ENCODE peak calls at places on chromosomes 11 and 22, in six cellular contexts. E is tibial artery, Z is psoas muscle, U is neural progenitor cell, W is AG09319, Q is osteocyte. C is an unnamed sample.

GRCh38 chr22:45073064-45073463 is 63.3 kb upstream of the PHF21B start:
- DNase-seq in Q (no peak), W (no peak), U (no peak), Z (no peak), E (no peak), C (no peak)

GRCh38 chr11:59753650-59754493 is 1.3 kb upstream of the STX3 start:
- DNase-seq in W (peak), Q (peak), U (peak), Z (peak), E (peak), C (no peak)

GRCh38 chr22:50530280-50530856 is 556 bp upstream of the TYMP start:
- DNase-seq in W (no peak), E (peak), U (peak), Q (peak), Z (peak), C (no peak)

GRCh38 chr11:126061707-126062678 is 673 bp downstream of the CDON start:
- DNase-seq in E (peak), U (peak), W (no peak), Q (no peak), Z (peak), C (no peak)

GRCh38 chr22:46084943-46085830 is 65.1 kb upstream of the PPARA start:
- DNase-seq in W (peak), E (peak), Z (peak), U (no peak), Q (no peak), C (no peak)

GRCh38 chr22:19775496-19776325 is 15.1 kb downstream of the TBX1 start:
- DNase-seq in W (no peak), Z (peak), U (no peak), Q (no peak), E (no peak), C (no peak)

GRCh38 chr11:112320668-112321067 is 60.0 kb upstream of the PLET1 start:
- DNase-seq in Q (peak), W (no peak), E (peak), U (no peak), Z (peak), C (peak)

GRCh38 chr11:118883368-118884071 is at the start of gene CXCR5:
- DNase-seq in W (no peak), E (no peak), U (no peak), Z (peak), Q (no peak), C (no peak)

GRCh38 chr11:111718436-111719325 is 47.5 kb downstream of the PPP2R1B start:
- DNase-seq in U (peak), W (no peak), E (no peak), Q (no peak), Z (no peak), C (no peak)

GRCh38 chr22:49774499-49775151 is 53.0 kb downstream of the BRD1 start:
- DNase-seq in Q (no peak), Z (peak), W (no peak), U (no peak), E (no peak), C (no peak)

GRCh38 chr11:110156503-110156902 is 63.3 kb downstream of the ZC3H12C start:
- DNase-seq in U (no peak), Q (no peak), W (no peak), E (no peak), Z (no peak), C (no peak)

GRCh38 chr11:47317078-47317828 is 35.2 kb downstream of the MYBPC3 start:
- DNase-seq in Z (no peak), U (no peak), E (no peak), W (no peak), Q (no peak), C (no peak)

GRCh38 chr11:72238040-72238450 is 5.9 kb downstream of the PHOX2A start:
- DNase-seq in E (no peak), W (no peak), U (peak), Z (peak), Q (no peak), C (peak)

GRCh38 chr22:41094036-41094435 is 1.6 kb downstream of the EP300 start:
- DNase-seq in Z (no peak), E (no peak), Q (no peak), U (peak), W (no peak), C (no peak)

GRCh38 chr11:44016546-44017442 is 31.0 kb upstream of the ACCSL start:
- DNase-seq in E (peak), W (no peak), Z (no peak), Q (peak), U (no peak), C (no peak)

GRCh38 chr11:77512092-77512491 is 38.2 kb upstream of the PAK1 start:
- DNase-seq in W (no peak), E (no peak), Q (no peak), Z (no peak), U (no peak), C (no peak)

GRCh38 chr11:30917859-30918478 is 331.8 kb upstream of the MPPED2 start:
- DNase-seq in Z (no peak), Q (no peak), E (no peak), U (peak), W (no peak), C (no peak)

GRCh38 chr22:35230839-35231584 is 26.3 kb upstream of the HMGXB4 start:
- DNase-seq in W (no peak), Q (no peak), U (no peak), E (no peak), Z (no peak), C (no peak)

GRCh38 chr11:104841973-104842372 is 56.3 kb downstream of the CASP12 start:
- DNase-seq in W (no peak), Z (no peak), U (no peak), Q (no peak), E (no peak), C (no peak)

GRCh38 chr22:50444663-50445062 is 30.2 kb downstream of the SBF1 start:
- DNase-seq in Q (no peak), W (peak), E (no peak), Z (no peak), U (no peak), C (peak)

GRCh38 chr11:125429174-125429707 is 66.8 kb downstream of the FEZ1 start:
- DNase-seq in Z (peak), U (peak), Q (no peak), E (peak), W (no peak), C (no peak)

GRCh38 chr11:88281317-88281712 is 56.2 kb downstream of the CTSC start:
- DNase-seq in E (no peak), W (no peak), U (peak), Q (no peak), Z (no peak), C (no peak)

GRCh38 chr11:46429709-46430108 is 38.1 kb upstream of the CHRM4 start:
- DNase-seq in Q (no peak), U (no peak), Z (no peak), E (no peak), W (peak), C (no peak)

GRCh38 chr11:111361082-111361801 is 17.8 kb downstream of the POU2AF1 start:
- DNase-seq in Q (no peak), Z (no peak), U (no peak), W (no peak), E (no peak), C (no peak)

GRCh38 chr11:68146704-68147474 is 25.7 kb upstream of the CHKA start:
- DNase-seq in Z (no peak), Q (no peak), W (no peak), E (no peak), U (no peak), C (no peak)

GRCh38 chr11:78912778-78913177 is 338.1 kb upstream of the NARS2 start:
- DNase-seq in U (no peak), Q (no peak), E (no peak), Z (no peak), W (no peak), C (no peak)

GRCh38 chr11:369336-370018 is at the start of gene B4GALNT4:
- DNase-seq in Q (peak), W (no peak), U (peak), E (no peak), Z (peak), C (no peak)

GRCh38 chr11:73334244-73335203 is 26.4 kb downstream of the ARHGEF17 start:
- DNase-seq in Q (no peak), W (peak), E (peak), U (peak), Z (peak), C (peak)

GRCh38 chr11:86537541-86538222 is 134.7 kb downstream of the ME3 start:
- DNase-seq in W (no peak), U (peak), Z (no peak), E (no peak), Q (no peak), C (no peak)

DNA sequence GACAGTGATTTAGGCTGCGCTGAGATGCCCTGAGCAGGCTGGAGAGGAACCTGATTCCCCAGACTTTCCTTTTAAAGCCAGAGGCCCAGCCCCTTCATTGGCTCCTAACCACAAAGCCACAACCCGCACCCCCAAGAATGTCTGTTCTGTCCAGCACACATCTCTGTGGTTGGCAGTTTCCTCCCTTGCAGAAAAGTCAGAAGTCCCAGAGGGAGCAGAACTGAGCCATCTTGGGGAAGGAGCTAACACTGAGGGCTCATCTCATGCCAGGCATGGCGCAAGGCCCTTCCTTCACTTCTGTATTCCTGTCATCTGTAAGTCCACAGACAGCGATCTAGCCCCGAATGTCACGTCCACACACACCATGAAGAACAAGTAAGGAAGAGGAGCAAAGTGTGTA is 97.1 kb upstream of the SYT13 start:
- DNase-seq in W (no peak), Z (no peak), U (no peak), E (no peak), Q (no peak), C (no peak)
- TF ChIP-seq CTCF in W (no peak), Z (no peak), U (no peak), E (no peak), Q (no peak), C (no peak)

DNA sequence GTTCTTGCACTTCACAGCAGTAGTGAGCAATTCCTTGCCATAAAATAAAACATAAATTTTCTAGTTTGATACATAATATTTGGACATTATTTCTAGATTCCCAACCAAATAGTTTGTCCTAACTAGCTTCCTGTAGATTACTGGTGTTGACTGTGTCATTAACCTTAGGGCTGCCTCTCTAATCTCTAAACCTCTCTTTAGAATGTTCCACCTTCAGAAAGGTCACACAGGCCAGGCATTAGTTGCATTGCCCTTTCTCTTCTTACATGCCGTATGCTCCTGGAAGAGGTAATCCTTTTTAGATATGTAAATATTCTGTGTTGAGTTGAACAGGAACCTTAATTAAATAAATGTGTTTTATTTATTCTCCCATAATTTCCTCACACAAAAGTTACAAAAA is 904.9 kb upstream of the CNTN5 start:
- DNase-seq in W (no peak), Q (no peak), U (no peak), E (no peak), Z (no peak), C (no peak)
- TF ChIP-seq CTCF in W (no peak), Q (no peak), U (no peak), E (no peak), Z (no peak), C (no peak)

GRCh38 chr11:121426476-121427454 is 25.3 kb upstream of the SORL1 start:
- DNase-seq in Z (peak), W (no peak), Q (no peak), E (no peak), U (peak), C (no peak)
- TF ChIP-seq CTCF in Z (no peak), W (no peak), Q (no peak), E (no peak), U (no peak), C (peak)

GRCh38 chr11:29324328-29324727 is 692.5 kb downstream of the KCNA4 start:
- DNase-seq in W (no peak), U (no peak), E (no peak), Z (no peak), Q (no peak), C (no peak)

GRCh38 chr11:29326757-29327156 is 690.1 kb downstream of the KCNA4 start:
- DNase-seq in Z (no peak), U (no peak), E (no peak), W (no peak), Q (no peak), C (no peak)

GRCh38 chr11:29333993-29334780 is 682.6 kb downstream of the KCNA4 start:
- DNase-seq in U (peak), W (no peak), Q (no peak), E (no peak), Z (no peak), C (no peak)

GRCh38 chr11:29334781-29335140 is 682.1 kb downstream of the KCNA4 start:
- DNase-seq in E (no peak), Q (no peak), Z (no peak), U (no peak), W (no peak), C (no peak)

DNA sequence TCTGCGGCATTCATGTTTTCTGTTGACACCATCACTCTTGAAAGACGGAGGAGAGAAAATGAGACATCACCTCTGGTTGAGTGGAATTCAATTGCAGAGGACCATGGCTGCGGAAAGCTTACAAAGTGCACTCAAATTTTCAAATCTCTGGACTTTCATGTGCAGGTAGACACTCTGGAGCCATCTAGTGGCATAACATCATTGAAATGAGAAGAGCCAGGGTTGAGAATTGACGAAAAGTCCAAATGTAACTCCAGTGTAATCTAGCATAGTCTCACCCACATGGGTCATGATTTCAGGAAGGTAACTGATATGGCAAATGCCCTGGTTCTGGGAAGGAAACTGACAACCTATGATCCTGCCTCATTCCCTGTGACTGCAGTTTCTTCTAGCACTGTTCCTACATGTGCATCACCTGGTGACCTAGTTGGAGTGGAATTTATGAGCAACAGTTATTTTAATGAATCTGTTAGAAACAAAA is 687.8 kb downstream of the KCNA4 start:
- DNase-seq in W (peak), Z (no peak), E (no peak), U (peak), Q (no peak), C (peak)
- TF ChIP-seq CTCF in W (peak), Z (no peak), E (peak), U (peak), Q (peak), C (peak)

DNA sequence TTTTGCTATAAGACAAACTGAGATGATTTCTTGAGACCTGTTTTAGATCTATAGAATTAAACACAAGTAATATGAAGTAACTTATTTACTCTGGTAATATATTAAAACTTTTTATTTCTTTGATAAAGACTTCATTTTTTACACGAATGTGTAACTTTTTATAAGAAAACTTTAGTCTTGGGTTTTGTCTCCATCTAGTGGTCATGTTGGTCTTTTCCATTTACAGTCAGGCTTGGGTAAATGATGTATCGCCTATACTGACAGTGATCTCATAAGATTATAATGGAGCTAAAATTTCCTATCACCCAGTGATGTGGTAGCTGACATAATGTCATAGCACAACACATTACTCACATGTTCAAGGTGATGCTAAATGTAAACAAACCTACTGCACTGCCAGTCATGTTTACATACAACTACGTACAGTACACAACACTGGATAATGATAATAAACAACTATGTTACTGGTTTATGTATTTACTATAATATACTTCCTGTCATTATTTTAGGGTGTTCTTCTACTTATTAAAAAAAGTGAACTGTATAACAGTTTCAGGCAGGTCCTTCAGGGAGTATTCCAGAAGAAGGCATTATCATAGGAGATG is 7.5 kb upstream of the C11orf97 start:
- DNase-seq in Z (no peak), W (peak), E (no peak), Q (no peak), U (peak), C (no peak)
- TF ChIP-seq CTCF in Z (peak), W (peak), E (peak), Q (peak), U (peak), C (peak)

DNA sequence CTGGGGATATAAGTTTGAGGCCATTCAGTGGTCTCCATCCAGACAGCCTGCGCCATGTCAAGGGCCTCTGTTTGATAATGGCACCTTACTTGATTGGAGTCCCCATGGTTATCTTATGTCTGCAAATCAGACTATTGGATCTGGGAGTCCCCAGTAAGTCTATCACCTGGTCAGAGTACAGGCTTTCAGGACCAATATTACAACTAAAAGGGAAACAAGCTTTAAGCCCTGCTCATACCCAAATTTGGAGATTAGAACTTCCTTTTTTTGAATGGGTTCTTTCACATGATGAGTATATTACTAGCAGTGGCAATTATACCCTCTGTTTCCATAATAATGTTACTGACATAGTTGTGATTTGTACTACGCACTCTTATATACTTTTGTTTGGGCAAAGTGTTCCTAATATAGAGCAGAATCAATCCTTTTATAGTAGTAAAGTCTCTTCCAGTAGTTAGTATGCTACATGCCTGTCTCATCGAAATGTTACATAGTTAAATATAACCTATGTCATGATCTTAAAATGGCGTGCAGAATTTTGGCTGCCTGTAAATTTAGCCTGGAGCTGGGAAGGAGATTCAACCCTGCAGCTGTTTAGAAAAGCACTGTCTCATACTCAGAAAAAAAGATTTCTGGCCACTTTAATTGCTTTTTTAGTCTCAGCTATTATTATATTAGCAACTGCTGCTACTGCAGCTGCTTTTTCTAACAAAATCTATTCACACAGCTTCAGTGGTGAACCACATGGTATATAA is 4.9 kb downstream of the MS4A15 start:
- DNase-seq in E (no peak), Q (no peak), W (no peak), Z (no peak), U (no peak), C (no peak)
- TF ChIP-seq CTCF in E (no peak), Q (no peak), W (no peak), Z (no peak), U (no peak), C (no peak)

GRCh38 chr11:133830931-133831907 is 14.1 kb downstream of the SPATA19 start:
- DNase-seq in E (no peak), W (no peak), U (peak), Q (peak), Z (no peak), C (no peak)
- TF ChIP-seq CTCF in E (no peak), W (no peak), U (peak), Q (no peak), Z (peak), C (peak)

GRCh38 chr11:3044915-3045314 is 12.3 kb downstream of the CARS1 start:
- DNase-seq in E (no peak), Z (no peak), Q (no peak), W (no peak), U (no peak), C (no peak)

GRCh38 chr11:3047637-3048036 is 9.6 kb downstream of the CARS1 start:
- DNase-seq in Z (no peak), Q (no peak), E (no peak), U (no peak), W (no peak), C (no peak)

GRCh38 chr11:3044004-3044403 is 13.2 kb downstream of the CARS1 start:
- DNase-seq in E (peak), W (no peak), Z (peak), Q (no peak), U (no peak), C (no peak)

GRCh38 chr11:3046641-3047040 is 10.6 kb downstream of the CARS1 start:
- DNase-seq in U (no peak), Z (no peak), E (no peak), Q (no peak), W (no peak), C (no peak)

DNA sequence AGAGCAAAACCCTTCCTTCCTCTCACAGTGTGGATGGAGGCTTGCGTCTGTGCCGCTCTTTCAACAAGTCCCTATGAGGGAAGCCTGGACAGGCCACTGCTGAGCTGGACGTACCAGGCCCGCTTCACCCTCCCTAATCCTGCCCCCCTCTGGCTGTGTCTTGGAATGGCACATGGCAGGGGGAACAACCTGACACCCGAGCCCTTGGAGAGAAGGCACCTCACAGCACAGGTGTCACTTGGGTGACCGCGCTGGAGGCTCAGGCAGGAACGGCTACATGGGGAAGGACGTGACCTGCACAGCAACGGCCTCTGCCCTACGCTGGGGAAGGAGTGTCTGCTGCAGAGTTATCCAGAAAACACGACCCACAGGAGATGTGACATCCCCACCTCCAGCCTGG is 11.0 kb downstream of the CARS1 start:
- DNase-seq in E (no peak), U (peak), Q (no peak), Z (peak), W (no peak), C (no peak)
- TF ChIP-seq CTCF in E (no peak), U (peak), Q (peak), Z (no peak), W (peak), C (peak)

C was measured in retinal pigment epithelial cell.